ENCODE peak calls at places on chromosomes 7 and 10, in ten cellular contexts. One of them, this sample, is unnamed.
A peak's percentile ranks its signal among the peaks of the same experiment; 100 is the strongest.

GRCh38 chr7:45031829-45032228 is 31.8 kb downstream of the CCM2 start:
- DNase-seq in AG04449: no peak
- DNase-seq in spleen: no peak
- DNase-seq in tibial artery: no peak
- DNase-seq in lower lobe of right lung: no peak
- DNase-seq in stomach: no peak
- DNase-seq in IMR-90: no peak
- DNase-seq in left lung: no peak
- DNase-seq in AG04450: no peak
- DNase-seq in kidney epithelial cell: no peak
- DNase-seq in this sample: no peak

GRCh38 chr7:76057813-76058145 is 9.9 kb downstream of the MDH2 start:
- DNase-seq in IMR-90: no peak
- DNase-seq in stomach: peak; percentile 57
- DNase-seq in AG04449: no peak
- DNase-seq in kidney epithelial cell: no peak
- DNase-seq in tibial artery: no peak
- DNase-seq in lower lobe of right lung: no peak
- DNase-seq in AG04450: no peak
- DNase-seq in spleen: peak; percentile 83
- DNase-seq in left lung: no peak
- DNase-seq in this sample: no peak

GRCh38 chr7:1455241-1455939 is 3.9 kb downstream of the MICALL2 start:
- DNase-seq in kidney epithelial cell: peak; percentile 34
- DNase-seq in IMR-90: no peak
- DNase-seq in left lung: peak; percentile 92
- DNase-seq in tibial artery: no peak
- DNase-seq in AG04450: no peak
- DNase-seq in lower lobe of right lung: peak; percentile 90
- DNase-seq in spleen: no peak
- DNase-seq in stomach: peak; percentile 95
- DNase-seq in AG04449: no peak
- DNase-seq in this sample: no peak

GRCh38 chr10:102133373-102134195 is 744 bp downstream of the PPRC1 start:
- DNase-seq in spleen: peak; percentile 92
- DNase-seq in lower lobe of right lung: peak; percentile 82
- DNase-seq in AG04449: no peak
- DNase-seq in left lung: peak; percentile 90
- DNase-seq in kidney epithelial cell: no peak
- DNase-seq in tibial artery: peak; percentile 87
- DNase-seq in stomach: peak; percentile 63
- DNase-seq in AG04450: peak; percentile 46
- DNase-seq in IMR-90: peak; percentile 70
- DNase-seq in this sample: peak; percentile 50

GRCh38 chr7:105496501-105496900 is 25.6 kb downstream of the PUS7 start:
- DNase-seq in stomach: no peak
- DNase-seq in AG04449: peak; percentile 19
- DNase-seq in lower lobe of right lung: no peak
- DNase-seq in spleen: no peak
- DNase-seq in IMR-90: peak; percentile 71
- DNase-seq in AG04450: no peak
- DNase-seq in left lung: no peak
- DNase-seq in kidney epithelial cell: peak; percentile 32
- DNase-seq in tibial artery: no peak
- DNase-seq in this sample: no peak

GRCh38 chr10:11440250-11441150 is 170.9 kb downstream of the USP6NL start:
- DNase-seq in AG04450: no peak
- DNase-seq in IMR-90: no peak
- DNase-seq in lower lobe of right lung: no peak
- DNase-seq in AG04449: no peak
- DNase-seq in stomach: no peak
- DNase-seq in left lung: no peak
- DNase-seq in spleen: no peak
- DNase-seq in kidney epithelial cell: no peak
- DNase-seq in tibial artery: no peak
- DNase-seq in this sample: no peak

GRCh38 chr7:117808910-117809705 is 64.1 kb downstream of the CTTNBP2 start:
- DNase-seq in left lung: no peak
- DNase-seq in AG04450: no peak
- DNase-seq in spleen: no peak
- DNase-seq in stomach: no peak
- DNase-seq in IMR-90: peak; percentile 51
- DNase-seq in kidney epithelial cell: no peak
- DNase-seq in AG04449: no peak
- DNase-seq in tibial artery: no peak
- DNase-seq in lower lobe of right lung: no peak
- DNase-seq in this sample: no peak

GRCh38 chr10:5529702-5530411 is 5.1 kb downstream of the CALML3 start:
- DNase-seq in stomach: peak; percentile 19
- DNase-seq in left lung: no peak
- DNase-seq in tibial artery: peak; percentile 60
- DNase-seq in spleen: peak; percentile 9
- DNase-seq in AG04449: no peak
- DNase-seq in kidney epithelial cell: no peak
- DNase-seq in lower lobe of right lung: no peak
- DNase-seq in AG04450: no peak
- DNase-seq in IMR-90: no peak
- DNase-seq in this sample: no peak

GRCh38 chr7:151448261-151449252 is 8.6 kb upstream of the CRYGN start:
- DNase-seq in AG04449: no peak
- DNase-seq in spleen: peak; percentile 90
- DNase-seq in AG04450: no peak
- DNase-seq in left lung: no peak
- DNase-seq in stomach: peak; percentile 75
- DNase-seq in lower lobe of right lung: peak; percentile 74
- DNase-seq in kidney epithelial cell: no peak
- DNase-seq in tibial artery: peak; percentile 83
- DNase-seq in IMR-90: peak; percentile 41
- DNase-seq in this sample: peak; percentile 51

DNA sequence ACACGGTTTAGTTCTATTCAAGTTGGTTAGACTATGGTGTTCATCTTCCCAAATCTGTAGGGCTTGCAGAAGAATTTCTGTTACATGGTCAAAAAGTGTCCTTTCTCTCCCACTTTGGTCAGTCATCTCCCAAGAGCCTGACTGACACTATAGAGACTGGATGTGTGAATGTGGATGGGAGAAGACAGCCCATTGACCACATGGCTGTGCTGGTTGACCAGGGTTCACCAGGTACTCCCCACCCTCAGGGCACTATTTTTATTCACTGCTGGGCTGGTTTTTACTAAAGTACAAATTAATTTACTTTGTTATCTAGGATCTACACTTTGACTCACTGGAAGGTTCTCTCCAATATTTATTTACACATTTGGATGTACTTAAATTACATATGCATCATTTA is 2.3 kb downstream of the ZNF804B start:
- DNase-seq in AG04450: no peak
- DNase-seq in tibial artery: no peak
- DNase-seq in spleen: no peak
- DNase-seq in kidney epithelial cell: no peak
- DNase-seq in lower lobe of right lung: no peak
- DNase-seq in IMR-90: no peak
- DNase-seq in stomach: no peak
- DNase-seq in AG04449: no peak
- DNase-seq in left lung: no peak
- DNase-seq in this sample: no peak
- H3K4me3 ChIP-seq in AG04450: no peak overlapping the region
- H3K4me3 ChIP-seq in tibial artery: no peak overlapping the region
- H3K4me3 ChIP-seq in spleen: no peak overlapping the region
- H3K4me3 ChIP-seq in kidney epithelial cell: no peak overlapping the region
- H3K4me3 ChIP-seq in lower lobe of right lung: no peak overlapping the region
- H3K4me3 ChIP-seq in IMR-90: no peak overlapping the region
- H3K4me3 ChIP-seq in stomach: no peak overlapping the region
- H3K4me3 ChIP-seq in AG04449: no peak overlapping the region
- H3K4me3 ChIP-seq in left lung: no peak overlapping the region
- H3K4me3 ChIP-seq in this sample: no peak overlapping the region

DNA sequence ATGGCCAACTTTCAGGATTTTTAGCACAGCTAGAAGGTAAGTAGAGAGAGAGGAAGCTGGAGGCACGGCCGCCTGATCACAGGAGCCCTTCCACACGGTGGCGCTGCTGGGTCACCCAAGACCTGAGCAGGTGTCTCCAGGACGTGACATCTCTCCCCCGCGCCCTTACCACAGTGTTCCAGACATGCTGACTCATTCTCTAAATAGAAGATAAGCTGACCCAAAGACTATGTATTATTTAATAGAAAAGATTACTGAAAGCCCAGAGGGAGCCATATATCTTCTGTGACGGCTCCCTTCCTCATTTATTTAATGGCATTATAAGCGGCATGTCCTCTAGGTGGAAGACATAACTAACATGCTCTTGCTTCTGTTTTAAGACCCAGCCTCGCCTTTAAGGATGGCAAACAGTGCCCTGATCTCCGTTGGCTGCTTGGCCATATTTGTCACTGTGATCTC is 26.0 kb upstream of the MALSU1 start:
- DNase-seq in tibial artery: peak; percentile 80
- DNase-seq in left lung: peak; percentile 96
- DNase-seq in IMR-90: peak; percentile 96
- DNase-seq in lower lobe of right lung: peak; percentile 94
- DNase-seq in spleen: peak; percentile 96
- DNase-seq in AG04449: peak; percentile 42
- DNase-seq in kidney epithelial cell: peak; percentile 85
- DNase-seq in AG04450: peak; percentile 81
- DNase-seq in stomach: peak; percentile 98
- DNase-seq in this sample: peak; percentile 89
- H3K4me3 ChIP-seq in tibial artery: no peak overlapping the region
- H3K4me3 ChIP-seq in left lung: no peak overlapping the region
- H3K4me3 ChIP-seq in IMR-90: no peak overlapping the region
- H3K4me3 ChIP-seq in lower lobe of right lung: no peak overlapping the region
- H3K4me3 ChIP-seq in spleen: peak overlapping the region; percentile 45
- H3K4me3 ChIP-seq in AG04449: no peak overlapping the region
- H3K4me3 ChIP-seq in kidney epithelial cell: no peak overlapping the region
- H3K4me3 ChIP-seq in AG04450: no peak overlapping the region
- H3K4me3 ChIP-seq in stomach: no peak overlapping the region
- H3K4me3 ChIP-seq in this sample: peak overlapping the region; percentile 52

DNA sequence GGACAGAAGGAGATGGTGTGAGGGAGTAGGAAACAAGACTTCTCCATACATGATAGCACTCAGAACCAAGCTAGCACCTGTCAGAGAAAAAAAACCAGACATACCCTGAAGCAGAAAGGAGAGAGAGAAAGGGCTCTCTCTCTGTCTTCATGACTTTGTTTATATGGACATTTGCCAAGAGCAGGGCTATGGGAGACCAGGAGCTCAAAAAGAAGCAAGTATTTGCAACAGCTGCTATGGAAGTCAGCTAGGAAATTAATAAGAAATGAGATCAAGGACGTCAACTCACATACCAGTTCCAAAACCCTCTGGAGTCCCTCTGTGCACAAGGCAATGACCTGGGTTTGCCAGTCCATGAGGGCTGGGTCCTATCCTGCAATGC is 111.6 kb downstream of the SGMS1 start:
- DNase-seq in spleen: no peak
- DNase-seq in kidney epithelial cell: no peak
- DNase-seq in left lung: no peak
- DNase-seq in AG04449: no peak
- DNase-seq in IMR-90: peak; percentile 55
- DNase-seq in stomach: no peak
- DNase-seq in lower lobe of right lung: no peak
- DNase-seq in AG04450: no peak
- DNase-seq in tibial artery: no peak
- DNase-seq in this sample: no peak
- H3K4me3 ChIP-seq in spleen: no peak overlapping the region
- H3K4me3 ChIP-seq in kidney epithelial cell: no peak overlapping the region
- H3K4me3 ChIP-seq in left lung: no peak overlapping the region
- H3K4me3 ChIP-seq in AG04449: no peak overlapping the region
- H3K4me3 ChIP-seq in IMR-90: no peak overlapping the region
- H3K4me3 ChIP-seq in stomach: no peak overlapping the region
- H3K4me3 ChIP-seq in lower lobe of right lung: no peak overlapping the region
- H3K4me3 ChIP-seq in AG04450: no peak overlapping the region
- H3K4me3 ChIP-seq in tibial artery: no peak overlapping the region
- H3K4me3 ChIP-seq in this sample: no peak overlapping the region

GRCh38 chr7:22793593-22794462 is 28.8 kb downstream of the TOMM7 start:
- DNase-seq in IMR-90: peak; percentile 16
- DNase-seq in tibial artery: no peak
- DNase-seq in spleen: no peak
- DNase-seq in kidney epithelial cell: no peak
- DNase-seq in left lung: no peak
- DNase-seq in AG04449: no peak
- DNase-seq in lower lobe of right lung: no peak
- DNase-seq in stomach: no peak
- DNase-seq in AG04450: no peak
- DNase-seq in this sample: no peak

GRCh38 chr7:22786290-22786932 is 36.2 kb downstream of the TOMM7 start:
- DNase-seq in kidney epithelial cell: no peak
- DNase-seq in stomach: no peak
- DNase-seq in lower lobe of right lung: no peak
- DNase-seq in spleen: no peak
- DNase-seq in tibial artery: no peak
- DNase-seq in AG04450: no peak
- DNase-seq in left lung: no peak
- DNase-seq in IMR-90: no peak
- DNase-seq in AG04449: no peak
- DNase-seq in this sample: no peak

GRCh38 chr7:22787936-22788335 is 34.7 kb downstream of the TOMM7 start:
- DNase-seq in stomach: no peak
- DNase-seq in AG04450: no peak
- DNase-seq in IMR-90: peak; percentile 17
- DNase-seq in spleen: no peak
- DNase-seq in lower lobe of right lung: no peak
- DNase-seq in kidney epithelial cell: no peak
- DNase-seq in tibial artery: no peak
- DNase-seq in left lung: no peak
- DNase-seq in AG04449: no peak
- DNase-seq in this sample: no peak

GRCh38 chr7:22791204-22792158 is 31.2 kb downstream of the TOMM7 start:
- DNase-seq in tibial artery: no peak
- DNase-seq in spleen: no peak
- DNase-seq in lower lobe of right lung: no peak
- DNase-seq in left lung: no peak
- DNase-seq in stomach: no peak
- DNase-seq in AG04450: no peak
- DNase-seq in IMR-90: peak; percentile 41
- DNase-seq in kidney epithelial cell: no peak
- DNase-seq in AG04449: no peak
- DNase-seq in this sample: no peak
- H3K4me3 ChIP-seq in tibial artery: no peak overlapping the region
- H3K4me3 ChIP-seq in spleen: no peak overlapping the region
- H3K4me3 ChIP-seq in lower lobe of right lung: no peak overlapping the region
- H3K4me3 ChIP-seq in left lung: no peak overlapping the region
- H3K4me3 ChIP-seq in stomach: no peak overlapping the region
- H3K4me3 ChIP-seq in AG04450: no peak overlapping the region
- H3K4me3 ChIP-seq in IMR-90: no peak overlapping the region
- H3K4me3 ChIP-seq in kidney epithelial cell: no peak overlapping the region
- H3K4me3 ChIP-seq in AG04449: no peak overlapping the region
- H3K4me3 ChIP-seq in this sample: no peak overlapping the region

GRCh38 chr7:108167460-108167859 is 37.3 kb upstream of the LAMB4 start:
- DNase-seq in AG04449: no peak
- DNase-seq in AG04450: no peak
- DNase-seq in left lung: no peak
- DNase-seq in kidney epithelial cell: no peak
- DNase-seq in tibial artery: no peak
- DNase-seq in stomach: no peak
- DNase-seq in spleen: no peak
- DNase-seq in IMR-90: peak; percentile 57
- DNase-seq in lower lobe of right lung: no peak
- DNase-seq in this sample: no peak
- H3K4me3 ChIP-seq in AG04449: no peak overlapping the region
- H3K4me3 ChIP-seq in AG04450: peak overlapping the region; percentile 50
- H3K4me3 ChIP-seq in left lung: no peak overlapping the region
- H3K4me3 ChIP-seq in kidney epithelial cell: no peak overlapping the region
- H3K4me3 ChIP-seq in tibial artery: no peak overlapping the region
- H3K4me3 ChIP-seq in stomach: peak overlapping the region; percentile 23
- H3K4me3 ChIP-seq in spleen: no peak overlapping the region
- H3K4me3 ChIP-seq in IMR-90: peak overlapping the region; percentile 49
- H3K4me3 ChIP-seq in lower lobe of right lung: peak overlapping the region; percentile 14
- H3K4me3 ChIP-seq in this sample: no peak overlapping the region

This sample was measured in Jurkat, Clone E6-1.